ENCODE peak calls at places on chromosomes 3 and 15, in six cellular contexts. R is endothelial cell of umbilical vein, H is HepG2, K is HCT116, I is H1, S is GM12878. M is an unnamed sample.

GRCh38 chr3:63364495-63364894 is 86.4 kb downstream of the SYNPR start:
- DNase-seq in R (peak), H (no peak), K (no peak), I (no peak), S (no peak), M (no peak)

GRCh38 chr3:113552851-113553250 is 20.5 kb downstream of the SIDT1 start:
- DNase-seq in R (no peak), H (no peak), K (no peak), I (no peak), S (no peak), M (no peak)

GRCh38 chr3:71926242-71926560 is 141.3 kb upstream of the PROK2 start:
- DNase-seq in R (no peak), H (peak), K (peak), I (peak), S (no peak), M (no peak)

GRCh38 chr3:137110392-137110996 is 152.7 kb downstream of the IL20RB start:
- DNase-seq in R (peak), H (peak), K (peak), I (no peak), S (no peak), M (peak)

GRCh38 chr3:12253521-12253920 is 35.3 kb upstream of the PPARG start:
- DNase-seq in R (no peak), H (no peak), K (no peak), I (no peak), S (no peak), M (no peak)

GRCh38 chr3:181998828-181999227 is 287.1 kb downstream of the SOX2 start:
- DNase-seq in R (no peak), H (no peak), K (no peak), I (no peak), S (no peak), M (no peak)

GRCh38 chr3:151156618-151157216 is 46.3 kb downstream of the GPR171 start:
- DNase-seq in R (peak), H (peak), K (peak), I (no peak), S (no peak), M (peak)

GRCh38 chr3:196458063-196458462 is 25.8 kb upstream of the UBXN7 start:
- DNase-seq in R (no peak), H (no peak), K (no peak), I (no peak), S (no peak), M (no peak)

GRCh38 chr3:126465928-126466564 is 9.6 kb downstream of the ZXDC start:
- DNase-seq in R (no peak), H (no peak), K (no peak), I (no peak), S (no peak), M (no peak)

GRCh38 chr3:66507631-66508260 is 6.9 kb upstream of the LRIG1 start:
- DNase-seq in R (no peak), H (no peak), K (no peak), I (no peak), S (no peak), M (no peak)

GRCh38 chr15:88631464-88632028 is 7.3 kb upstream of the ISG20 start:
- DNase-seq in R (no peak), H (no peak), K (no peak), I (no peak), S (no peak), M (no peak)

GRCh38 chr3:188231454-188231853 is 77.5 kb downstream of the LPP start:
- DNase-seq in R (no peak), H (no peak), K (no peak), I (no peak), S (no peak), M (no peak)

GRCh38 chr3:174168538-174169254 is 690.4 kb upstream of the NAALADL2 start:
- DNase-seq in R (no peak), H (no peak), K (no peak), I (no peak), S (no peak), M (no peak)

GRCh38 chr3:174169736-174170135 is 689.4 kb upstream of the NAALADL2 start:
- DNase-seq in R (no peak), H (no peak), K (no peak), I (no peak), S (no peak), M (no peak)

GRCh38 chr3:174168026-174168425 is 691.1 kb upstream of the NAALADL2 start:
- DNase-seq in R (no peak), H (no peak), K (no peak), I (no peak), S (no peak), M (no peak)

GRCh38 chr3:174170248-174170647 is 688.9 kb upstream of the NAALADL2 start:
- DNase-seq in R (no peak), H (no peak), K (no peak), I (no peak), S (no peak), M (no peak)
- H3K9ac ChIP-seq in R (no peak), H (no peak), K (no peak), I (no peak), S (no peak), M (no peak)

GRCh38 chr3:147419062-147419701 is 10.0 kb downstream of the ZIC1 start:
- DNase-seq in R (no peak), H (no peak), K (no peak), I (peak), S (no peak), M (no peak)
- TF ChIP-seq EZH2 in R (peak), H (no peak), K (no peak), I (no peak), S (no peak), M (no peak)

GRCh38 chr3:73623316-73623715 is 1.4 kb downstream of the PDZRN3 start:
- DNase-seq in R (no peak), H (no peak), K (no peak), I (no peak), S (no peak), M (no peak)

GRCh38 chr3:73622135-73622534 is 2.6 kb downstream of the PDZRN3 start:
- DNase-seq in R (no peak), H (peak), K (no peak), I (no peak), S (no peak), M (no peak)

GRCh38 chr3:73625124-73625665 is 454 bp upstream of the PDZRN3 start:
- DNase-seq in R (peak), H (no peak), K (no peak), I (peak), S (no peak), M (no peak)

GRCh38 chr3:73624363-73625123 is at the start of gene PDZRN3:
- DNase-seq in R (peak), H (no peak), K (no peak), I (peak), S (no peak), M (no peak)

GRCh38 chr3:73623996-73624362 is 762 bp downstream of the PDZRN3 start:
- DNase-seq in R (no peak), H (no peak), K (no peak), I (peak), S (no peak), M (no peak)
- TF ChIP-seq POLR2AphosphoS5 in R (no peak), H (no peak), K (no peak), I (no peak), S (no peak), M (no peak)

GRCh38 chr3:31481697-31482096 is 51.0 kb upstream of the STT3B start:
- DNase-seq in R (no peak), H (no peak), K (no peak), I (no peak), S (no peak), M (no peak)
- H3K9ac ChIP-seq in R (no peak), H (no peak), K (no peak), I (no peak), S (no peak), M (no peak)

DNA sequence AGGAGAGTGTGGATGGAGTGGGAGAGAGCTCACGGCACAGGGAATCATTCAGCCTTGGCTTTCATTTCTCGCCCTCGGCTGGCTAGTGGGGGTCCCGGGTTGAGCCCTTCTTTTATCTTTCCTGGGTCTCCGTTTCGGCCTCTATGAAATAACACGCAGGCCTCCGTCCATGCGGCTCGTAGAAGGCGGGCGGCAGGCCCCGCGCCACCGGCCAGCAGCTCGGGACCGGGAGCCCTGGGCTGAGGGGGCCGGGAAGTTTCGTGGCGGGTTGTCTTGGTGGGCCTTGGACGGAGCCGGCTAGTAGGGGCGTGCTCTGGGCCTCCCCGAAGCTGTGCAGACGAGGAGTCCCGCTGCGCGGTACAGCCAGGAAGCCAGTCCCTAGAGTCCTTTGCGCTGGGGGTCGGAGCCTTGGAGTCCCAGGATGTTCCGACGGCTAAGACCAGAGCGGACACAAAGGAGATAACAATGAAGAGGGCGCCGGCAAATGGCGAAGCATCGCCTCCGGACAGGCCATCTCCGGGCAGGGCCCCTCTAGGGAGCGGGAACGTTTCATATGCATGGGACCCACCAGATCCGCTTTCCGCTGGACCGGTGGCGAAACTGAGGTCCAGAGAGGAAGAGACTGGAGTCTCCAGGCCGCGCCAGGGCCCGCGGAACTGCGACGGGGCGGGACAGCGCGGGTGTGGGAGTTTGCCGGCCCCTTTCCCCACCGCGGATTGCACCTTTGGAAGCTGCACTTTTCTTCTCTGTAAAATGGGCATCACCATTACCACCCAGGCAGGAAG is 4.3 kb downstream of the RNU6-1 start:
- DNase-seq in R (no peak), H (no peak), K (no peak), I (peak), S (no peak), M (no peak)
- TF ChIP-seq EZH2 in R (peak), H (no peak), K (no peak), I (peak), S (no peak), M (peak)

GRCh38 chr15:70437089-70437488 is 326.3 kb downstream of the UACA start:
- DNase-seq in R (no peak), H (peak), K (no peak), I (no peak), S (no peak), M (no peak)

GRCh38 chr15:70437882-70438331 is 325.5 kb downstream of the UACA start:
- DNase-seq in R (no peak), H (no peak), K (no peak), I (no peak), S (no peak), M (no peak)

GRCh38 chr15:70439880-70440279 is 323.5 kb downstream of the UACA start:
- DNase-seq in R (no peak), H (no peak), K (no peak), I (no peak), S (no peak), M (no peak)

GRCh38 chr15:70439304-70439877 is 324.0 kb downstream of the UACA start:
- DNase-seq in R (no peak), H (no peak), K (no peak), I (no peak), S (no peak), M (no peak)

GRCh38 chr15:70438776-70439175 is 324.6 kb downstream of the UACA start:
- DNase-seq in R (no peak), H (no peak), K (no peak), I (no peak), S (no peak), M (no peak)
- TF ChIP-seq POLR2AphosphoS5 in R (no peak), H (no peak), K (no peak), I (no peak), S (no peak), M (no peak)

GRCh38 chr3:184368804-184369183 is 7.3 kb downstream of the POLR2H start:
- DNase-seq in R (peak), H (no peak), K (no peak), I (no peak), S (no peak), M (no peak)
- H3K9ac ChIP-seq in R (no peak), H (no peak), K (no peak), I (no peak), S (no peak), M (no peak)

GRCh38 chr15:76338555-76339301 is 2.2 kb downstream of the ISL2 start:
- DNase-seq in R (no peak), H (no peak), K (no peak), I (no peak), S (no peak), M (no peak)
- TF ChIP-seq EZH2 in R (peak), H (no peak), K (no peak), I (peak), S (peak), M (no peak)